ENCODE peak calls at places on chromosomes 2 and 18, in ten cellular contexts. O is RWPE1; V is uterus; A is Calu3; W is activated CD8-positive, alpha-beta T cell treated with anti-CD3 and anti-CD28 coated beads for 36 hours; X is astrocyte of the spinal cord; D is A549; M is GM12865; N is pancreas; T is foreskin fibroblast. Z is an unnamed sample.

GRCh38 chr18:74234326-74235171 is 57.2 kb downstream of the CYB5A start:
- DNase-seq in A (peak), N (no peak), M (no peak), D (peak), V (peak), O (peak), W (no peak), T (peak), X (peak), Z (no peak)

GRCh38 chr2:109385506-109385905 is 228.3 kb downstream of the SEPTIN10 start:
- DNase-seq in D (no peak), O (no peak), X (no peak), V (no peak), A (no peak), M (no peak), N (peak), W (no peak), T (no peak), Z (no peak)

GRCh38 chr2:3651686-3652516 is 6.1 kb upstream of the ALLC start:
- DNase-seq in O (no peak), A (peak), N (no peak), T (no peak), D (no peak), W (peak), V (no peak), X (peak), M (peak), Z (peak)

GRCh38 chr2:105822186-105822585 is 77.5 kb downstream of the NCK2 start:
- DNase-seq in V (no peak), T (no peak), N (no peak), M (peak), D (no peak), O (no peak), X (no peak), W (peak), A (no peak), Z (no peak)

GRCh38 chr2:179171371-179171770 is 93.3 kb downstream of the SESTD1 start:
- DNase-seq in X (no peak), D (no peak), W (no peak), A (no peak), V (no peak), T (no peak), O (no peak), M (no peak), N (no peak), Z (no peak)

GRCh38 chr18:77918738-77919137 is 669.1 kb downstream of the GALR1 start:
- DNase-seq in D (no peak), O (no peak), A (no peak), M (no peak), W (no peak), V (no peak), T (no peak), X (no peak), N (no peak), Z (no peak)

GRCh38 chr2:7014201-7014640 is 97.0 kb downstream of the RNF144A start:
- DNase-seq in N (no peak), D (peak), T (no peak), V (no peak), O (no peak), M (peak), X (peak), A (no peak), W (peak), Z (no peak)

GRCh38 chr2:17901246-17901645 is 22.8 kb downstream of the KCNS3 start:
- DNase-seq in M (no peak), W (no peak), T (no peak), N (peak), D (peak), V (no peak), A (peak), X (no peak), O (peak), Z (no peak)

GRCh38 chr18:38243291-38243690 is 677.7 kb upstream of the CELF4 start:
- DNase-seq in W (no peak), N (no peak), O (no peak), D (no peak), T (no peak), X (no peak), M (no peak), V (no peak), A (no peak), Z (no peak)

GRCh38 chr2:96869824-96870630 is at the start of gene SEMA4C:
- DNase-seq in A (peak), W (peak), M (no peak), O (no peak), V (peak), T (no peak), N (peak), X (peak), D (peak), Z (peak)

GRCh38 chr18:75478996-75479870 is 51.7 kb upstream of the SMIM21 start:
- DNase-seq in M (peak), X (peak), D (peak), V (no peak), W (peak), N (no peak), A (peak), O (peak), T (peak), Z (no peak)

GRCh38 chr2:212154392-212154791 is 384.2 kb downstream of the ERBB4 start:
- DNase-seq in T (no peak), A (no peak), D (no peak), O (peak), V (no peak), M (no peak), W (no peak), X (no peak), N (no peak), Z (no peak)

GRCh38 chr18:56003009-56003408 is 415.0 kb upstream of the TCF4 start:
- DNase-seq in N (no peak), O (no peak), D (no peak), M (no peak), T (no peak), A (no peak), X (no peak), V (no peak), W (no peak), Z (no peak)

GRCh38 chr18:56000041-56000440 is 412.0 kb upstream of the TCF4 start:
- DNase-seq in M (no peak), V (no peak), X (no peak), T (peak), D (no peak), A (no peak), N (no peak), W (no peak), O (no peak), Z (no peak)

GRCh38 chr18:56003651-56004050 is 415.7 kb upstream of the TCF4 start:
- DNase-seq in A (no peak), X (peak), T (no peak), M (no peak), D (no peak), O (no peak), N (no peak), V (no peak), W (no peak), Z (no peak)

GRCh38 chr18:55999641-56000040 is 411.6 kb upstream of the TCF4 start:
- DNase-seq in W (no peak), T (peak), N (no peak), D (no peak), M (no peak), A (no peak), O (no peak), V (no peak), X (no peak), Z (no peak)

GRCh38 chr18:56001576-56001975 is 413.6 kb upstream of the TCF4 start:
- DNase-seq in W (no peak), O (no peak), T (no peak), N (no peak), V (no peak), X (peak), A (no peak), D (peak), M (no peak), Z (no peak)
- TF ChIP-seq CTCF in W (no peak), O (no peak), T (no peak), N (no peak), V (no peak), X (no peak), A (no peak), D (no peak), M (no peak), Z (no peak)

GRCh38 chr2:219249203-219249980 is 3.7 kb upstream of the TUBA4B start:
- DNase-seq in X (peak), W (peak), O (peak), D (peak), T (peak), A (peak), M (peak), V (peak), N (peak), Z (peak)
- TF ChIP-seq CTCF in X (no peak), W (no peak), O (no peak), D (no peak), T (no peak), A (no peak), M (no peak), V (no peak), N (no peak), Z (no peak)

DNA sequence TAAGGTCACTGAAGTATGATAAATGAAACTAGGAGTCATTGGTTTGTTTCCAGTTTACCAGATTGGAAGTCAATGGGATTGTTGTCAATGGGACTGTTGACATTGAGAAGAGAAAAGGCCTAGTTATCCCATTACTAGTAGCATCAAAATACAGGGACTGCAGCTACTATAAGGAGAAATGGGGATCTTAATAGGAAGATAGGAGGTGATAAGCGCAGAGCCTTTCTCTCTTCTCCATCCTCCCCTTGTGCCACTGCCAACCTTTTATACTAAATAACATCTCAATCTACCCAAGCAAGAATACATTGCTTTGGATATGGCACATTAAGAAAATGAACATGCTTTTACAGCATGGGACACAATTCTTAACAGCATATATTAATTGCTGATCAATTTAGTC is 10.5 kb upstream of the BBS5 start:
- DNase-seq in O (no peak), W (no peak), N (no peak), M (no peak), D (no peak), V (no peak), X (no peak), T (no peak), A (no peak), Z (no peak)
- TF ChIP-seq CTCF in O (no peak), W (no peak), N (no peak), M (no peak), D (no peak), V (no peak), X (no peak), T (no peak), A (no peak), Z (no peak)

GRCh38 chr2:85602476-85603234 is at the start of gene TMEM150A:
- DNase-seq in D (peak), W (peak), T (peak), X (peak), A (peak), O (peak), V (peak), M (peak), N (peak), Z (peak)
- TF ChIP-seq CTCF in D (peak), W (peak), T (no peak), X (peak), A (no peak), O (no peak), V (peak), M (peak), N (peak), Z (no peak)

Z was measured in activated B cell treated with CpG ODN at 0.5 μM for 24 hours.